ENCODE peak calls at places on chromosomes 1 and 21, in eight cellular contexts. V is kidney epithelial cell, T is fibroblast of mammary gland, C is AG10803, Z is endothelial cell, J is AG04450, E is cardiac muscle cell, L is psoas muscle. S is an unnamed sample.
A peak's percentile ranks its signal among the peaks of the same experiment; 100 is the strongest.

GRCh38 chr1:229757226-229757625 is 131.2 kb downstream of the URB2 start:
- DNase-seq in T (no peak), L (no peak), V (no peak), E (no peak), J (no peak), C (no peak), Z (no peak), S (no peak)

GRCh38 chr1:59163268-59164092 is 133.4 kb upstream of the FGGY start:
- DNase-seq in V (no peak), J (no peak), C (peak; percentile 99), L (no peak), E (peak; percentile 53), T (peak; percentile 92), Z (no peak), S (no peak)

GRCh38 chr1:51421961-51422360 is 91.6 kb upstream of the TTC39A start:
- DNase-seq in J (peak; percentile 41), L (no peak), E (peak; percentile 77), C (peak; percentile 64), Z (no peak), V (peak; percentile 39), T (peak; percentile 73), S (peak; percentile 7)

GRCh38 chr1:161738627-161739287 is 10.8 kb upstream of the DUSP12 start:
- DNase-seq in J (peak; percentile 55), V (no peak), E (peak; percentile 85), L (peak; percentile 31), C (peak; percentile 89), T (peak; percentile 91), Z (peak; percentile 44), S (peak; percentile 51)

GRCh38 chr1:30879126-30879786 is 29.3 kb downstream of the SDC3 start:
- DNase-seq in E (no peak), C (no peak), T (no peak), L (no peak), J (no peak), V (no peak), Z (no peak), S (no peak)

GRCh38 chr21:19508442-19508841 is 1104.9 kb upstream of the TMPRSS15 start:
- DNase-seq in Z (no peak), J (no peak), T (no peak), C (no peak), E (no peak), V (no peak), L (no peak), S (no peak)

GRCh38 chr1:159790237-159790917 is 9.6 kb downstream of the DUSP23 start:
- DNase-seq in Z (peak; percentile 14), T (peak; percentile 49), E (peak; percentile 49), L (no peak), J (no peak), C (peak; percentile 15), V (no peak), S (peak; percentile 43)

GRCh38 chr1:114423455-114423854 is 87.5 kb downstream of the TRIM33 start:
- DNase-seq in J (no peak), C (no peak), V (no peak), T (no peak), L (no peak), Z (no peak), E (no peak), S (no peak)

GRCh38 chr21:41953249-41953830 is 478 bp downstream of the C2CD2 start:
- DNase-seq in C (peak; percentile 14), Z (peak; percentile 40), E (no peak), T (no peak), V (no peak), J (no peak), L (peak; percentile 44), S (peak; percentile 28)

GRCh38 chr1:160954158-160955104 is at the start of gene ITLN2:
- DNase-seq in E (peak; percentile 68), V (no peak), J (no peak), Z (no peak), T (peak; percentile 30), C (peak; percentile 18), L (no peak), S (peak; percentile 69)

GRCh38 chr1:41396084-41396483 is 34.9 kb downstream of the FOXO6 start:
- DNase-seq in V (no peak), T (no peak), L (no peak), E (no peak), J (no peak), Z (no peak), C (no peak), S (no peak)

GRCh38 chr1:111517464-111518225 is 14.2 kb upstream of the ADORA3 start:
- DNase-seq in J (no peak), T (no peak), V (no peak), L (no peak), C (no peak), Z (no peak), E (no peak), S (no peak)

GRCh38 chr1:6627841-6628545 is 3.3 kb downstream of the THAP3 start:
- DNase-seq in E (no peak), T (no peak), Z (no peak), C (no peak), V (no peak), L (no peak), J (no peak), S (no peak)

GRCh38 chr1:6623269-6623965 is 1.3 kb upstream of the THAP3 start:
- DNase-seq in V (no peak), E (no peak), L (no peak), J (no peak), C (no peak), T (no peak), Z (no peak), S (no peak)

GRCh38 chr1:6624712-6625578 is at the start of gene THAP3:
- DNase-seq in Z (peak; percentile 89), V (no peak), E (peak; percentile 95), T (peak; percentile 97), C (peak; percentile 85), J (no peak), L (peak; percentile 90), S (peak; percentile 82)

GRCh38 chr1:6627031-6627430 is 2.4 kb downstream of the THAP3 start:
- DNase-seq in T (no peak), L (no peak), J (no peak), C (no peak), E (no peak), V (no peak), Z (no peak), S (no peak)

GRCh38 chr1:6625579-6626149 is 996 bp downstream of the THAP3 start:
- DNase-seq in J (no peak), T (peak; percentile 76), Z (peak; percentile 31), E (peak; percentile 54), C (peak; percentile 79), V (no peak), L (no peak), S (no peak)
- TF ChIP-seq CTCF in J (no peak), T (no peak), Z (no peak), E (no peak), C (no peak), V (no peak), L (no peak), S (no peak)

DNA sequence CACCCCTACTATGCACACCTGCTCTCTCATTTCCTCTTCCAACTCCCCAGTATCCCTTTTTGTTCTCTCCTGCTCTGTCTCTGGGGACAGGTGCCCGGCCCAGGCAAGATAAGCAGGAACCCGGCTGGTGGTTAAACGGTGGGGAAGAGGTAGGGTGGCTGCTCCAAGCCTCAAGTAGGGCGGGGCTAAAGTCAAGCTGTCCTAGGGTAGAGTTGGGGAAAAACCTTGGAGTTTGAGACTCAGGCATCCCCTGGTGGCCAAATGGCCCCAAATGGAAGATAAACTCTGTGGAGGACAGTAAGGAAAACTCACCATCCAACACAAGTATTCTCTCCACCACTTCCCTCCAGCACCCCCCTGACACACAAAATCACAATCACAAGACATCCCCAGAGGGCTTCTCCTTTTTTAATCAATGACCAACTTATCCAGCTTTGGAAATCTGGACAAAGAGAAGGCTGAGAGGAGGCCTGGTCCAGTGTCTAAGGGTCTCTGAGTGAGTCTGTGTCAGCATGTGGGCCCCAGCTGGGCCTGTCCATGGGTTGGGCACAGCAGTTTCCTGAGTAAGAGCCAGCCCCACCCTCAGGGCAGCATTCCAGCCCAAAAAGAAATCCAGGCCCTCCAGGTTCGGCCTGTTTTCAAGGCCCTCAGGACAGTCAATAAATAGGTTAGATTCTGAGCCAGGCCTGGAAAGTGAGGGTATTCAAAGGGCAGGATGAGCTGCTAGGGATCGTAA is 9.8 kb downstream of the POMGNT1 start:
- DNase-seq in J (no peak), T (no peak), Z (no peak), E (no peak), C (peak; percentile 51), L (no peak), V (no peak), S (no peak)
- TF ChIP-seq CTCF in J (no peak), T (peak; percentile 22), Z (no peak), E (no peak), C (no peak), L (no peak), V (no peak), S (no peak)

GRCh38 chr1:27101696-27102095 is 53.2 kb downstream of the SLC9A1 start:
- DNase-seq in Z (no peak), L (no peak), T (no peak), V (no peak), E (no peak), C (no peak), J (no peak), S (no peak)

GRCh38 chr1:27100797-27101491 is 54.0 kb downstream of the SLC9A1 start:
- DNase-seq in J (no peak), Z (no peak), T (no peak), C (no peak), E (no peak), V (no peak), L (no peak), S (no peak)

GRCh38 chr1:27103498-27103897 is 51.4 kb downstream of the SLC9A1 start:
- DNase-seq in J (no peak), T (no peak), L (no peak), E (no peak), Z (no peak), V (no peak), C (no peak), S (no peak)

GRCh38 chr1:27102134-27102706 is 52.7 kb downstream of the SLC9A1 start:
- DNase-seq in T (no peak), V (no peak), C (no peak), J (no peak), L (no peak), Z (no peak), E (no peak), S (no peak)

GRCh38 chr1:27102707-27103468 is 52.0 kb downstream of the SLC9A1 start:
- DNase-seq in V (no peak), Z (peak; percentile 94), E (peak; percentile 70), L (peak; percentile 75), T (peak; percentile 50), J (no peak), C (peak; percentile 43), S (peak; percentile 83)
- TF ChIP-seq CTCF in V (peak; percentile 97), Z (peak; percentile 94), E (peak; percentile 95), L (peak; percentile 98), T (peak; percentile 87), J (peak; percentile 96), C (peak; percentile 92), S (peak; percentile 85)

GRCh38 chr1:216310776-216311175 is 112.5 kb downstream of the USH2A start:
- DNase-seq in E (peak; percentile 73), V (no peak), J (peak; percentile 10), T (peak; percentile 47), Z (peak; percentile 58), C (peak; percentile 4), L (no peak), S (peak; percentile 24)

GRCh38 chr1:216303690-216304089 is 119.6 kb downstream of the USH2A start:
- DNase-seq in T (no peak), V (no peak), J (no peak), C (no peak), E (no peak), L (no peak), Z (no peak), S (no peak)

DNA sequence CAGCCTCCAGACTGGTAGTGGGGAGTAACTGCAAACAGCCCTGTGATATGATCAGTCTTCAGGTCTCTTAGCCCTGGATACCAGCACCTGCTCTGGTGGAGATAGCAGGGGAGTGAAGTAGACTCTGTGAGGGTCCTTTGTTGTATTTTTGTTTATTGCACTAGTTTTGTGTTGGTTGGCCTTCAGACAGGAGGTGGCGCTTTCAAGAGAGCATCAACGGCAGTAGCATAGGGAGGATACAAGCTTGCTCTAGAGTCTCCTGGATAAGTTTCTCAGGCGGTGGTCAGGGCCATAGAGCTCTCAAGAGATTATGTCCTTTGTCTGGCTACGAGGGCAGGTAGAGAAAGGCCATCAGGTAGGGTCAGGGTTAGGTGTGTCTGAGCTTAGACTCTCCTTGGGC is 116.4 kb downstream of the USH2A start:
- DNase-seq in T (no peak), E (no peak), J (no peak), Z (no peak), L (no peak), C (no peak), V (no peak), S (no peak)
- TF ChIP-seq CTCF in T (no peak), E (no peak), J (no peak), Z (no peak), L (no peak), C (no peak), V (no peak), S (no peak)